ENCODE peak calls at places on chromosomes 11 and 22, in four cellular contexts. D, N, W and B are unnamed samples.

GRCh38 chr22:47601666-47602065 is 839.2 kb downstream of the TBC1D22A start:
- DNase-seq in D (no peak), N (no peak), W (no peak), B (no peak)

GRCh38 chr11:824942-825341 is 2.8 kb upstream of the CRACR2B start:
- DNase-seq in D (no peak), N (no peak), W (no peak), B (no peak)

GRCh38 chr11:74366576-74366975 is 31.7 kb downstream of the PGM2L1 start:
- DNase-seq in D (no peak), N (peak), W (peak), B (no peak)

GRCh38 chr22:42649261-42650056 is at the start of gene CYB5R3:
- DNase-seq in D (peak), N (peak), W (peak), B (peak)

GRCh38 chr11:38252620-38253019 is 1654.6 kb upstream of the RAG2 start:
- DNase-seq in D (no peak), N (peak), W (no peak), B (no peak)

GRCh38 chr22:20567993-20568417 is 60.6 kb downstream of the MED15 start:
- DNase-seq in D (no peak), N (peak), W (peak), B (no peak)

GRCh38 chr11:10233581-10233980 is 60.4 kb downstream of the SBF2 start:
- DNase-seq in D (no peak), N (peak), W (peak), B (no peak)

GRCh38 chr11:65639623-65640482 is 2.0 kb downstream of the SIPA1 start:
- DNase-seq in D (no peak), N (no peak), W (no peak), B (peak)

GRCh38 chr22:41603873-41604332 is 14.3 kb upstream of the PMM1 start:
- DNase-seq in D (no peak), N (no peak), W (no peak), B (no peak)

GRCh38 chr11:75014129-75014528 is 25.4 kb downstream of the NEU3 start:
- DNase-seq in D (no peak), N (peak), W (peak), B (no peak)

GRCh38 chr11:45021692-45022130 is 71.0 kb upstream of the TP53I11 start:
- DNase-seq in D (no peak), N (peak), W (peak), B (no peak)

GRCh38 chr11:27281740-27282139 is 81.3 kb downstream of the CCDC34 start:
- DNase-seq in D (no peak), N (no peak), W (no peak), B (no peak)

GRCh38 chr11:126546694-126547093 is 191.2 kb downstream of the ST3GAL4 start:
- DNase-seq in D (no peak), N (no peak), W (no peak), B (no peak)

GRCh38 chr22:19942886-19943664 is 1.5 kb upstream of the TXNRD2 start:
- DNase-seq in D (peak), N (peak), W (peak), B (no peak)

GRCh38 chr11:130772266-130773227 is 143.7 kb downstream of the SNX19 start:
- DNase-seq in D (no peak), N (peak), W (peak), B (no peak)

GRCh38 chr11:124846058-124846719 is 19.0 kb upstream of the ROBO3 start:
- DNase-seq in D (no peak), N (no peak), W (no peak), B (no peak)

GRCh38 chr11:124793466-124794278 is 6.5 kb downstream of the MSANTD2 start:
- DNase-seq in D (no peak), N (peak), W (peak), B (no peak)

DNA sequence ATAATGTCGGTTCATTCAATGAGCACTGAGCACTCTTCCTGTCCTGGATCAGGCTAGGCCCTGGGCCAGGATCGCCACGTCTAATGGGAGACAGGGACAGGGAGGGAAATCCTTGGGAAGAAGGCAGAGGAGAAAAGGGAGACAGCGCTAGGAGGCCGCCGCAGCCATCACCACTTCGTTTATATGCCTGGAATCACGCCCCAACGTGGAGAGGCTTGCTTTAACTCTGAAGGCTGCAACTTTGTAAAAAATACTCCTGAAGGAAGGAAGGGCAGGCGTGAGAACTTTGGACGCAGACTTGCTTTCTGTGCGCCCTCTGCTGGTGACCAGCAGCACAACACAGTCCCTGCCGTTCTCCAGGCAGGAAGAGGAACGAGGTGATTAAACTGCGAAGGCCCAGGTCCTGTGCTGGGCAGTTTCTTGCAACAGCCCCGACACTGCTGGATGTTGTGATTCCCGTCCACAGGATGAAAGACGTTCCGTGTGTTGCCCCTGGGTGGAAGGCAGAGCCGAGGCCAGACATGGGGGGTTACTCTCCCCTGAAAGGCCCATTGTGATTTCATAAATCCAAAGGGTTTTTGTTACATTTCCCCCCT is 22.1 kb downstream of the RIBC2 start:
- DNase-seq in D (peak), N (peak), W (peak), B (peak)
- TF ChIP-seq CTCF in D (peak), N (peak), W (peak), B (peak)

GRCh38 chr22:29060251-29060650 is 1.4 kb downstream of the C22orf31 start:
- DNase-seq in D (no peak), N (no peak), W (no peak), B (no peak)
- TF ChIP-seq CTCF in D (no peak), N (no peak), W (no peak), B (no peak)

GRCh38 chr11:117618956-117619355 is 178.1 kb downstream of the DSCAML1 start:
- DNase-seq in D (no peak), N (peak), W (no peak), B (no peak)
- TF ChIP-seq CTCF in D (no peak), N (no peak), W (no peak), B (no peak)

GRCh38 chr11:11476971-11477645 is 124.1 kb upstream of the CSNK2A3 start:
- DNase-seq in D (no peak), N (no peak), W (no peak), B (no peak)

GRCh38 chr11:11480951-11481350 is 127.9 kb upstream of the CSNK2A3 start:
- DNase-seq in D (no peak), N (no peak), W (no peak), B (no peak)

GRCh38 chr11:11476499-11476898 is 123.4 kb upstream of the CSNK2A3 start:
- DNase-seq in D (no peak), N (no peak), W (no peak), B (no peak)

GRCh38 chr11:11478021-11478420 is 125.0 kb upstream of the CSNK2A3 start:
- DNase-seq in D (no peak), N (no peak), W (no peak), B (no peak)

DNA sequence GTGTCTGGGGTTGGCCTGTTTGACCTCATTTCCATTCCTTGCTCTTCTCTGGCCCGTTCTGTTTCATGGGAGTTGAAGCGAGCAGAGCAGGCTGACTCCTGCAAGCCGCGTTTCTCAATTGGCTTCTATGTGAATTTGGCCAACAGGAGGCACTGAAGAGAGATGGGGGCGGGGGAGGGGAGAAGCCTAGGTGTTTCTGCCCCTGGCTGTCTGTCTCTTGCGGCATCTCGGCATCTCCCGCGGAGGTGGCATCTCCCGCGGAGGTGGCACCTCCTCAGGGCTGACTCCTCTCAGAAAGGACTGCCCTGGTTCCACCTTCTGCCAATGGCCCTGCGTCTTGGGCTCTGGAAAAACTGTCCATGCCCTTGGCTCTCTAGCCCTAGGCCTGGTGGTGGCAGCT is 125.6 kb upstream of the CSNK2A3 start:
- DNase-seq in D (no peak), N (no peak), W (no peak), B (no peak)
- TF ChIP-seq CTCF in D (no peak), N (no peak), W (no peak), B (no peak)

GRCh38 chr11:22317656-22318055 is 20.5 kb upstream of the SLC17A6 start:
- DNase-seq in D (no peak), N (no peak), W (no peak), B (no peak)
- TF ChIP-seq CTCF in D (no peak), N (no peak), W (no peak), B (no peak)

GRCh38 chr11:63893355-63893754 is 23.6 kb downstream of the RCOR2 start:
- DNase-seq in D (no peak), N (no peak), W (no peak), B (no peak)

GRCh38 chr11:63888170-63889086 is 28.5 kb downstream of the RCOR2 start:
- DNase-seq in D (peak), N (peak), W (peak), B (peak)

GRCh38 chr11:63889344-63889743 is 27.6 kb downstream of the RCOR2 start:
- DNase-seq in D (no peak), N (no peak), W (no peak), B (no peak)

GRCh38 chr11:63890368-63890767 is 26.6 kb downstream of the RCOR2 start:
- DNase-seq in D (no peak), N (no peak), W (no peak), B (no peak)

GRCh38 chr11:63892233-63892632 is 24.7 kb downstream of the RCOR2 start:
- DNase-seq in D (no peak), N (peak), W (peak), B (no peak)
- TF ChIP-seq CTCF in D (no peak), N (no peak), W (no peak), B (no peak)